ENCODE peak calls at places on chromosome 5, in six cellular contexts. C, F, N, B, K and O are unnamed samples.

GRCh38 chr5:4613440-4613839 is 526.7 kb upstream of the ADAMTS16 start:
- DNase-seq in B (no peak), F (no peak), C (no peak), N (no peak), K (no peak), O (no peak)

GRCh38 chr5:137282216-137282615 is 216.9 kb downstream of the SPOCK1 start:
- DNase-seq in N (no peak), K (no peak), B (peak; percentile 61), F (no peak), C (no peak), O (no peak)

GRCh38 chr5:176743136-176743827 is 67.1 kb upstream of the UNC5A start:
- DNase-seq in B (no peak), N (peak; percentile 78), F (no peak), K (no peak), C (no peak), O (no peak)

GRCh38 chr5:80491296-80491695 is 3.4 kb downstream of the FAM151B start:
- DNase-seq in F (no peak), C (no peak), K (no peak), N (no peak), B (no peak), O (no peak)

GRCh38 chr5:41334758-41335157 is 121.4 kb upstream of the C6 start:
- DNase-seq in K (no peak), F (no peak), C (no peak), N (no peak), B (no peak), O (peak; percentile 35)

GRCh38 chr5:166046956-166047355 is 2244.5 kb upstream of the WWC1 start:
- DNase-seq in C (no peak), K (no peak), N (no peak), B (no peak), F (no peak), O (no peak)

GRCh38 chr5:16809816-16810502 is 126.1 kb downstream of the MYO10 start:
- DNase-seq in K (no peak), C (peak; percentile 24), B (no peak), N (no peak), F (peak; percentile 49), O (no peak)

GRCh38 chr5:179797741-179798140 is 4.0 kb downstream of the LTC4S start:
- DNase-seq in C (no peak), N (no peak), K (no peak), B (no peak), F (no peak), O (no peak)

GRCh38 chr5:35138232-35138631 is 90.5 kb upstream of the AGXT2 start:
- DNase-seq in C (no peak), B (no peak), K (no peak), N (no peak), F (no peak), O (no peak)

GRCh38 chr5:83204651-83205050 is 127.3 kb downstream of the XRCC4 start:
- DNase-seq in C (no peak), B (no peak), N (no peak), F (no peak), K (no peak), O (no peak)

GRCh38 chr5:113266227-113266912 is 168.4 kb downstream of the TSSK1B start:
- DNase-seq in N (no peak), K (no peak), F (no peak), C (no peak), B (no peak), O (no peak)

GRCh38 chr5:81755320-81755719 is 4.4 kb upstream of the SSBP2 start:
- DNase-seq in F (peak; percentile 26), C (peak; percentile 22), B (peak; percentile 85), N (no peak), K (peak; percentile 17), O (peak; percentile 36)

GRCh38 chr5:52007230-52007858 is 624.1 kb downstream of the ISL1 start:
- DNase-seq in K (no peak), B (peak; percentile 53), F (no peak), N (no peak), C (no peak), O (no peak)

GRCh38 chr5:172683696-172684464 is 42.8 kb downstream of the NEURL1B start:
- DNase-seq in N (peak; percentile 67), F (no peak), B (no peak), K (no peak), C (no peak), O (no peak)

GRCh38 chr5:180114304-180115003 is 42.9 kb upstream of the RNF130 start:
- DNase-seq in N (no peak), B (no peak), F (no peak), K (no peak), C (no peak), O (peak; percentile 15)

GRCh38 chr5:172594867-172595466 is 46.1 kb upstream of the NEURL1B start:
- DNase-seq in C (no peak), K (no peak), N (no peak), B (no peak), F (no peak), O (no peak)

GRCh38 chr5:52894451-52894850 is 94.7 kb upstream of the ITGA2 start:
- DNase-seq in N (no peak), K (no peak), F (no peak), C (no peak), B (no peak), O (no peak)

GRCh38 chr5:66039701-66040100 is 104.4 kb upstream of the SREK1 start:
- DNase-seq in C (no peak), K (no peak), F (no peak), N (no peak), B (no peak), O (no peak)

GRCh38 chr5:135714126-135714894 is 120.2 kb upstream of the SLC25A48 start:
- DNase-seq in K (no peak), C (no peak), B (no peak), N (no peak), F (no peak), O (no peak)

GRCh38 chr5:9348296-9348996 is 197.4 kb downstream of the SEMA5A start:
- DNase-seq in N (no peak), B (no peak), F (no peak), K (no peak), C (no peak), O (no peak)

GRCh38 chr5:10525124-10525495 is 38.8 kb upstream of the ANKRD33B start:
- DNase-seq in C (no peak), K (no peak), B (no peak), F (no peak), N (no peak), O (no peak)

GRCh38 chr5:53783624-53784228 is 223.3 kb downstream of the NDUFS4 start:
- DNase-seq in N (no peak), F (no peak), B (no peak), K (no peak), C (no peak), O (no peak)

GRCh38 chr5:163459465-163459887 is 426 bp downstream of the NUDCD2 start:
- DNase-seq in C (no peak), B (no peak), F (no peak), K (no peak), N (no peak), O (no peak)

GRCh38 chr5:135221187-135221473 is 177.9 kb downstream of the MACROH2A1 start:
- DNase-seq in B (no peak), N (no peak), C (no peak), F (no peak), K (no peak), O (no peak)

GRCh38 chr5:139660105-139660915 is 12.2 kb downstream of the CXXC5 start:
- DNase-seq in C (peak; percentile 82), F (no peak), B (peak; percentile 68), N (no peak), K (no peak), O (no peak)
- TF ChIP-seq EP300 in C (no peak), F (no peak), B (no peak), N (no peak), K (no peak), O (no peak)

GRCh38 chr5:14486486-14486885 is 95.1 kb upstream of the OTULINL start:
- DNase-seq in C (no peak), K (no peak), N (no peak), F (no peak), B (no peak), O (no peak)

GRCh38 chr5:14488697-14489096 is 92.9 kb upstream of the OTULINL start:
- DNase-seq in F (no peak), C (no peak), B (no peak), N (no peak), K (no peak), O (no peak)

GRCh38 chr5:14487101-14487895 is 94.3 kb upstream of the OTULINL start:
- DNase-seq in N (no peak), K (no peak), C (no peak), B (no peak), F (no peak), O (no peak)

GRCh38 chr5:14489643-14490042 is 91.9 kb upstream of the OTULINL start:
- DNase-seq in K (no peak), C (no peak), B (no peak), F (no peak), N (no peak), O (no peak)

GRCh38 chr5:14487896-14488570 is 93.6 kb upstream of the OTULINL start:
- DNase-seq in F (no peak), C (no peak), B (no peak), K (no peak), N (peak; percentile 63), O (no peak)
- TF ChIP-seq POLR2A in F (no peak), C (no peak), B (no peak), K (no peak), N (no peak), O (no peak)

DNA sequence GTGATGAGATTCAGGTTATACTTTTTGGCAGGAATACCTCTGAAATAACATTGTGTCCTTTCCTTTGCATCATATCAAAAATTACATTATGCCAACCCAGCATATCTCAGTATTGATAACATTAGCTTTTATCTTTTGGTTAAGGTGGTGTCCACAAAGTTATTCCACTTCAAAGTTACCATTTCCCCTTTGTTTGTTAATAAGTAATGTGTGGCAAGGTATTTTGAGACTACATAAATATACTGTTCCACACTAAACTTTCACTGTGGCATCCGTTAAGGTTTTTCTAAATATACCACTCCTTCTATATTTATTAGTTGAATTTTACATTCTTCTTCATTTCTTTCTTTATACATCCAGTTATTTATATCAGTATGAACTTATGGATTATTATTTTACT is 14.1 kb upstream of the ARHGEF37 start:
- DNase-seq in K (no peak), F (no peak), B (no peak), C (no peak), N (no peak), O (no peak)
- H3K9me3 ChIP-seq in K (no peaks in the 10 kb centered on the region), F (no peaks in the 10 kb centered on the region), B (no peaks in the 10 kb centered on the region), C (no peaks in the 10 kb centered on the region), N (no peaks in the 10 kb centered on the region), O (no peaks in the 10 kb centered on the region)

DNA sequence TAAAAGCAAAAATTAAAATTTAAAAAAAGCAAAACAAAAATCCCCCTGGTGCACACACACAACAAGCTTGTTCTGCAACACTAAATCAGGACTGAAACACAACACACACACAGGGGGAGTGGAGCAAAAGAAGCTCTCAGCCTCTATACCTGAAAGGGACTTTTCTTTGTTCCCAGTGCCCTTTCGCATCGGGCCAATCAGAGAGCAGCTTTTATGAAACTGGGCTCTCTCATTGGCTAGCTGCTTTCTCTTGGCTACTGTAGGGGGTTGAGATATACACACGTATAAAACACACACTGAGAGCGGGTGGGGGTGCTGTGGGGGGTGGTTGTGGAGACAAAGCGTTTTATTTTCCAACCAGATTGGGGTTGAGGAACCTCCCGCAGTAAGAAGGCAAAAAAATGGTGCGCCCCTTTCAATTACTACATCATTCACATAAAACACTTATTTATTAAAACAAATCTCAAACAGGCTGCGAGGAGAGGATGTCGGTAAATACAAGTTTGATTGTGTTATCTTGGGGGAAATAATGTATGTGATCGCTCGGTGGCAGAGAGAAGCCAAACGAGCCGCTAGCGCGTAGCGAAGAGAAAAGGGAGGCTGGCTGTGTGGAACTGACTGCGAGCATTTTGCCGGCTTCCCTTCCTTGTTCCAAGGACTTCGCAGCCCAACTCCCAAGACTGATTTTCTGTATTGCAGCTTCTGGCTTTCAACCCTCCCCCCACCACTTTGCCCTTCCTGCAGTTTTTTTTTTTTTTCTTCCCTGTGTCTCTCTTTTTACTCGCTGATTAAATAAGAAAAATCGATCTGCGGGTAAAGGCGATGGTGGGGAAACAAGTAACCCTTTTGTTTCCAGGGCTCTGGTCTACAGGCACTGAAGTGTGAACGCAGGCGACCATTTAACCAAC is 2.5 kb upstream of the ZNF608 start:
- DNase-seq in N (peak; percentile 73), C (peak; percentile 87), K (peak; percentile 68), B (peak; percentile 90), F (peak; percentile 52), O (peak; percentile 64)
- TF ChIP-seq EP300 in N (no peak), C (no peak), K (no peak), B (no peak), F (no peak), O (no peak)